ENCODE peak calls at places on chromosomes 3 and 15, in ten cellular contexts. U, C, E, Z, B, Y, X, O, N and J are unnamed samples.

GRCh38 chr15:90062023-90062728 is 40.1 kb downstream of the IDH2 start:
- DNase-seq in U (peak; percentile 77), C (peak; percentile 80), E (peak; percentile 88), Z (peak; percentile 43), B (no peak), Y (peak; percentile 13), X (peak; percentile 29), O (peak; percentile 51), N (no peak), J (no peak)

GRCh38 chr15:90178468-90179435 is 22.4 kb upstream of the SEMA4B start:
- DNase-seq in U (no peak), C (no peak), E (no peak), Z (no peak), B (no peak), Y (no peak), X (no peak), O (no peak), N (peak; percentile 41), J (no peak)

GRCh38 chr3:171225101-171225674 is 198.7 kb upstream of the SLC2A2 start:
- DNase-seq in U (no peak), C (no peak), E (no peak), Z (no peak), B (no peak), Y (no peak), X (no peak), O (no peak), N (peak; percentile 33), J (no peak)

GRCh38 chr3:99938270-99938955 is 120.8 kb downstream of the CMSS1 start:
- DNase-seq in U (no peak), C (no peak), E (no peak), Z (no peak), B (no peak), Y (peak; percentile 59), X (no peak), O (no peak), N (no peak), J (no peak)

GRCh38 chr3:127997961-127998360 is 54.3 kb upstream of the SEC61A1 start:
- DNase-seq in U (peak; percentile 15), C (no peak), E (no peak), Z (no peak), B (no peak), Y (no peak), X (no peak), O (no peak), N (no peak), J (no peak)

GRCh38 chr3:10855871-10856662 is 40.0 kb downstream of the SLC6A11 start:
- DNase-seq in U (no peak), C (no peak), E (no peak), Z (no peak), B (no peak), Y (no peak), X (no peak), O (no peak), N (no peak), J (no peak)

GRCh38 chr3:181616088-181617070 is 95.3 kb upstream of the SOX2 start:
- DNase-seq in U (no peak), C (no peak), E (no peak), Z (no peak), B (no peak), Y (no peak), X (peak; percentile 9), O (no peak), N (no peak), J (no peak)

GRCh38 chr3:194374930-194375329 is 5.4 kb upstream of the LRRC15 start:
- DNase-seq in U (no peak), C (no peak), E (no peak), Z (no peak), B (no peak), Y (no peak), X (no peak), O (no peak), N (no peak), J (no peak)

GRCh38 chr15:58387130-58387529 is 44.7 kb upstream of the LIPC start:
- DNase-seq in U (no peak), C (no peak), E (no peak), Z (no peak), B (no peak), Y (peak; percentile 74), X (no peak), O (no peak), N (no peak), J (no peak)

GRCh38 chr3:109109574-109109973 is 8.4 kb downstream of the MORC1 start:
- DNase-seq in U (no peak), C (no peak), E (peak; percentile 36), Z (no peak), B (no peak), Y (no peak), X (no peak), O (no peak), N (no peak), J (no peak)

GRCh38 chr15:60344987-60345386 is 52.8 kb downstream of the ANXA2 start:
- DNase-seq in U (no peak), C (no peak), E (no peak), Z (no peak), B (no peak), Y (no peak), X (no peak), O (no peak), N (no peak), J (no peak)

DNA sequence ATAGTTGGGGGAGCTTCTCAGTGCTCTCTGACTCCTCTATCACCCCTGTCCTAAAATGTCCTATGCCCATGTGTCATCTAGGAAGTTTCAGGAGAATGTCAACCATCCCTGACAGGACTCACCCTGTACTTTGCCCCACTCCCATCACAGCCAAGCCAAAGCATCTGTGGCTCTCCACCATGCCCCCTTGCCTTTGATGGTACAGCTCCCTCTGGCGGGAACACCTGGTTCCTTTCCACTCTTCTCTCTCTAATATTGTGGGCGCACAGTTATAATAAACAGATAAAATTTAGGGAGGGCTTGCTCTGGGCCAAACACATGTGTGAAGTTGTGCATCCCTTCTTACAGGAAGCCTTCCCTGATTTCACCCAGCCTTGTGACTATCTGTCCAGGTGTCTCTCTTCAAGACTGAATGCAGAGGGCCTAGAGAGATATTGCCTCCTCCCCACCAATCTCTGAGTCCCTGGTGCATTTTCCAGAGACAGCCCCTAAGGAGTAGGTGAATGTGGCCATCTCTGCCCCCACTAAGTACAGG is 62.8 kb downstream of the ISG20 start:
- DNase-seq in U (no peak), C (no peak), E (peak; percentile 61), Z (no peak), B (no peak), Y (no peak), X (no peak), O (no peak), N (no peak), J (no peak)
- TF ChIP-seq CTCF in U (no peak), C (no peak), E (peak; percentile 80), Z (peak; percentile 51), B (no peak), Y (peak; percentile 9), X (no peak), O (no peak), N (peak; percentile 76), J (peak; percentile 53)

GRCh38 chr3:197462808-197463207 is 93.0 kb downstream of the BDH1 start:
- DNase-seq in U (no peak), C (no peak), E (no peak), Z (no peak), B (no peak), Y (no peak), X (no peak), O (no peak), N (no peak), J (no peak)

GRCh38 chr3:197458179-197458707 is 97.5 kb downstream of the BDH1 start:
- DNase-seq in U (no peak), C (no peak), E (no peak), Z (no peak), B (no peak), Y (no peak), X (peak; percentile 84), O (peak; percentile 29), N (no peak), J (no peak)

GRCh38 chr3:197460002-197460401 is 95.8 kb downstream of the BDH1 start:
- DNase-seq in U (no peak), C (no peak), E (no peak), Z (no peak), B (no peak), Y (no peak), X (no peak), O (no peak), N (no peak), J (no peak)

GRCh38 chr3:197458906-197459470 is 96.8 kb downstream of the BDH1 start:
- DNase-seq in U (no peak), C (no peak), E (no peak), Z (no peak), B (no peak), Y (no peak), X (no peak), O (no peak), N (no peak), J (no peak)

DNA sequence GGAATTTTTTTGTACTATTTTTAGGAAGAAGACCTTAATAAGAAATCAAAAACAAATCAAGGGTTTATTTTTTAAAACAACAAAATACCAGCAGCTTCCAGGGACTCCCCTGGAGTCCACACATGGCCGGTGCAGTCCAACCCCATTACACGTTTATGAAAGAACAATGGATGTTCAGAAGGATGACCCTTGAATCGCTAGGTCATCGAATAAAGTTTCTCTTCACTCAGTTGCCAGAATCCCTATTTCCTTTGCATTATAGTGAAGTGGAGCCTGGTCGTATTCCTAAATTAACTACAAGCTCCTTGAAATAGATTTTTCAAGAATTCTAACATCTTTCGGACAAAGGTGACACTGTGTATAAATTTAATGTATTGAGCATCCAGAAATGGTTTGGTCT is 95.1 kb downstream of the BDH1 start:
- DNase-seq in U (no peak), C (no peak), E (no peak), Z (no peak), B (no peak), Y (no peak), X (no peak), O (no peak), N (no peak), J (no peak)
- TF ChIP-seq CTCF in U (no peak), C (no peak), E (no peak), Z (no peak), B (no peak), Y (no peak), X (no peak), O (no peak), N (no peak), J (no peak)

DNA sequence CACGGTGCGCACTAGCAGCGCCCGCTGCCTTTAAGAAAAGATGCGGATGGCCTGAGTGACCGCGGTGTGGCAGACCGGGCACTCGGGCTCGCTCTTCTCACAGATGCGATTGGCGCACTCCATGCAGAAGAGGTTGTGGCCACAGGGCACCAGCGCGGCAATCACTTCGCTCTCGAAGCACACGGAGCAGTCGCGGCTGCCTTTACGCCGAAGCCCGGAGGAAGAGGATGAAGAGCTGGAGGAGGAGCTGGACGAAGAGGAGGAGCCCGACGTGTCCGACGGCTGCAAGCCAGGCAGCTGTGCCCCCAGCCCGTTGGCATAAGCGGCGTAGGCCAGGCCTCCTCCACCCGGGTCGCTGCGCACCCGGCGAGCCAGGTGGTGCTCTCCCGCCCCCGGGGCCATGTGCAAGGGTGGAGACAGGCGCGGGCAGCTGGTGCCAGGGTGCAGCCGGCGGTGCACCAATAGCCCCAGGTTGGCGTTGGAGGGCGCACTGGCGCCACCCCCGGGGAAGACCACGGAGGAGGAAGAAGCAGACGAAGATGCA is 2.6 kb downstream of the MEX3B start:
- DNase-seq in U (no peak), C (no peak), E (peak; percentile 54), Z (no peak), B (no peak), Y (no peak), X (no peak), O (no peak), N (peak; percentile 10), J (no peak)
- TF ChIP-seq CTCF in U (no peak), C (no peak), E (no peak), Z (no peak), B (no peak), Y (no peak), X (no peak), O (no peak), N (no peak), J (no peak)

GRCh38 chr3:133377396-133377795 is 22.5 kb upstream of the BFSP2 start:
- DNase-seq in U (no peak), C (no peak), E (no peak), Z (no peak), B (no peak), Y (peak; percentile 75), X (peak; percentile 61), O (no peak), N (no peak), J (no peak)
- TF ChIP-seq CTCF in U (no peak), C (peak; percentile 44), E (peak; percentile 58), Z (peak; percentile 55), B (no peak), Y (peak; percentile 57), X (peak; percentile 54), O (no peak), N (peak; percentile 46), J (peak; percentile 55)